ENCODE peak calls at places on chromosomes 11 and 22, in four cellular contexts. O is thoracic aorta, X is Caco-2, E is foreskin fibroblast. V is an unnamed sample.

GRCh38 chr11:129960216-129961214 is 42.1 kb downstream of the PRDM10 start:
- DNase-seq in E (peak), X (peak), O (no peak), V (peak)

GRCh38 chr11:56271092-56271491 is 2.9 kb upstream of the OR5T1 start:
- DNase-seq in O (no peak), X (no peak), E (no peak), V (no peak)

GRCh38 chr11:9293646-9294045 is 20.7 kb downstream of the TMEM41B start:
- DNase-seq in O (no peak), X (no peak), E (no peak), V (no peak)

GRCh38 chr11:77384584-77384983 is 83.1 kb upstream of the GDPD4 start:
- DNase-seq in O (no peak), E (no peak), X (no peak), V (no peak)

GRCh38 chr11:417652-418342 is 3.0 kb upstream of the SIGIRR start:
- DNase-seq in E (no peak), X (no peak), O (no peak), V (no peak)

GRCh38 chr11:1983601-1983961 is 14.1 kb downstream of the H19 start:
- DNase-seq in E (no peak), O (no peak), X (no peak), V (no peak)

GRCh38 chr11:19978668-19979518 is 181.4 kb downstream of the DBX1 start:
- DNase-seq in O (no peak), X (peak), E (peak), V (no peak)

GRCh38 chr11:60498853-60499252 is 6.3 kb downstream of the MS4A12 start:
- DNase-seq in O (no peak), X (no peak), E (no peak), V (no peak)

GRCh38 chr11:20036625-20037335 is 123.5 kb downstream of the DBX1 start:
- DNase-seq in O (no peak), E (no peak), X (no peak), V (no peak)

GRCh38 chr11:114219559-114220349 is 76.4 kb upstream of the NNMT start:
- DNase-seq in E (peak), X (no peak), O (no peak), V (no peak)

GRCh38 chr11:3189886-3190583 is 24.9 kb upstream of the OSBPL5 start:
- DNase-seq in E (no peak), X (no peak), O (no peak), V (no peak)

GRCh38 chr11:64802370-64803162 is 448 bp downstream of the MAP4K2 start:
- DNase-seq in E (peak), X (no peak), O (no peak), V (no peak)

GRCh38 chr22:39434243-39434653 is 22.6 kb upstream of the MGAT3 start:
- DNase-seq in X (no peak), O (no peak), E (no peak), V (no peak)

GRCh38 chr11:118872403-118872821 is 11.3 kb upstream of the CXCR5 start:
- DNase-seq in E (no peak), X (no peak), O (no peak), V (no peak)

GRCh38 chr11:17498475-17498874 is 21.8 kb upstream of the ABCC8 start:
- DNase-seq in X (no peak), O (no peak), E (peak), V (no peak)

GRCh38 chr11:45092901-45093760 is 53.3 kb upstream of the PRDM11 start:
- DNase-seq in O (no peak), E (no peak), X (no peak), V (no peak)

GRCh38 chr11:115996808-115997188 is 492.6 kb upstream of the CADM1 start:
- DNase-seq in O (no peak), E (no peak), X (no peak), V (no peak)

GRCh38 chr11:120835601-120836228 is 188.2 kb upstream of the TBCEL start:
- DNase-seq in E (no peak), X (peak), O (no peak), V (no peak)

GRCh38 chr11:101866619-101867491 is 48.0 kb upstream of the CEP126 start:
- DNase-seq in O (no peak), E (peak), X (peak), V (no peak)

GRCh38 chr11:3159296-3160190 is 5.6 kb downstream of the OSBPL5 start:
- DNase-seq in O (no peak), E (peak), X (no peak), V (no peak)

GRCh38 chr11:10588904-10589303 is 20.4 kb upstream of the LYVE1 start:
- DNase-seq in X (no peak), E (peak), O (no peak), V (no peak)

GRCh38 chr11:84398017-84398626 is 1112.0 kb upstream of the CCDC90B start:
- DNase-seq in E (no peak), X (peak), O (no peak), V (no peak)

GRCh38 chr11:1129666-1130160 is 28.0 kb upstream of the MUC5AC start:
- DNase-seq in O (no peak), X (no peak), E (no peak), V (no peak)

GRCh38 chr11:128095459-128096096 is 491.8 kb downstream of the ETS1 start:
- DNase-seq in O (no peak), X (no peak), E (peak), V (peak)

GRCh38 chr11:122998727-122999370 is 17.2 kb upstream of the BSX start:
- DNase-seq in X (no peak), E (peak), O (no peak), V (no peak)

GRCh38 chr11:96614846-96615245 is 225.0 kb downstream of the JRKL start:
- DNase-seq in E (no peak), O (no peak), X (no peak), V (no peak)

GRCh38 chr11:83649468-83649915 is 363.3 kb upstream of the CCDC90B start:
- DNase-seq in X (peak), O (no peak), E (no peak), V (no peak)

GRCh38 chr11:130485983-130486970 is 37.8 kb downstream of the ADAMTS15 start:
- DNase-seq in E (no peak), X (no peak), O (no peak), V (no peak)

GRCh38 chr11:67349036-67349435 is 4.3 kb downstream of the POLD4 start:
- DNase-seq in E (peak), O (no peak), X (no peak), V (no peak)

GRCh38 chr11:67347964-67348749 is 5.2 kb downstream of the POLD4 start:
- DNase-seq in X (peak), E (peak), O (no peak), V (peak)

GRCh38 chr11:67344264-67344663 is 9.1 kb downstream of the POLD4 start:
- DNase-seq in E (no peak), X (no peak), O (no peak), V (no peak)

GRCh38 chr11:67345247-67345948 is 7.9 kb downstream of the POLD4 start:
- DNase-seq in E (no peak), O (no peak), X (no peak), V (no peak)

DNA sequence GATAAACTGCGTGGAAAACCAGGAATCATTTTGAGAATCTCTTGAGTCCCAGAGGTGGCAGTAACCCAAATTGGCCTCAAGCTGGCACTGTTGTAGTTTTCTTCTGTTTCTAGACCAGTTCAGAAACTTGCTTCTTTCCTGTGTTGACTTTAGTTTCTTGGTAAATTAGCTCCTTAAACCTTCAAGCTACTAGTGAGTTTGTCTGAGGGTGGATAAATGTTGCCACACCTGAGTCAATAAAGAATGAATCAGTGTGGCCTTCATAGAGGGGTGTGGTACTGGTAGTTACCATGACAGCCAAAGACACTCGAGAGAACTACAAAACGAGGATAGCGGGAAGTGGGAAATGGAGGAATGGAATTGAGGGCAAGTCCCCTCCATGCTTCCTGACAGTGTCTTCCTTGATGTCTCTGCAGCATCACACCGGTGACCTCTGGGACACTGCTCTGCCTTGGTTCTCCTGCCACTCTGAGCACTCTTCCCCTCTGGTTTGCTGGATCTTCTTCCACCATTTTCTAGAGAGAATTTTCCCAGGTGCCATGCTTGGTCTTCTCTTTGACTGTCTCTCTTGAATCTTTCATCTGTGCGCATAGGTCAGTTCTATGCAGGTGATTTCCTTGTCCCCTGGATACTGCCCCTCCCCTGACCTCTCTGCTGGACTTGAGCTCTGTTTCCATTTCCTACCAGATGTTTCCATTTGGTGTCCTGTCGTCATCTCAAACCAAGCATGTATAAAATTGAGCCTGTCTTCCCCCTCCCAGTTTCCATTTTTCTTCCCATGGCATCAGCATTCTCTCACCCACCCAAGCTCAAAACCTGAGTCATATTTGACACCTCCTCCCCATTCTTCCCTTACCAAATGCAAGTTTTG is 7.2 kb downstream of the POLD4 start:
- DNase-seq in O (no peak), X (peak), E (peak), V (no peak)
- TF ChIP-seq CTCF in O (peak), X (peak), E (peak), V (peak)

GRCh38 chr22:48944756-48945620 is 882.7 kb downstream of the BRD1 start:
- DNase-seq in X (no peak), O (no peak), E (no peak), V (no peak)
- H3K4me3 ChIP-seq in X (no peak), O (no peak), E (no peak), V (no peak)

DNA sequence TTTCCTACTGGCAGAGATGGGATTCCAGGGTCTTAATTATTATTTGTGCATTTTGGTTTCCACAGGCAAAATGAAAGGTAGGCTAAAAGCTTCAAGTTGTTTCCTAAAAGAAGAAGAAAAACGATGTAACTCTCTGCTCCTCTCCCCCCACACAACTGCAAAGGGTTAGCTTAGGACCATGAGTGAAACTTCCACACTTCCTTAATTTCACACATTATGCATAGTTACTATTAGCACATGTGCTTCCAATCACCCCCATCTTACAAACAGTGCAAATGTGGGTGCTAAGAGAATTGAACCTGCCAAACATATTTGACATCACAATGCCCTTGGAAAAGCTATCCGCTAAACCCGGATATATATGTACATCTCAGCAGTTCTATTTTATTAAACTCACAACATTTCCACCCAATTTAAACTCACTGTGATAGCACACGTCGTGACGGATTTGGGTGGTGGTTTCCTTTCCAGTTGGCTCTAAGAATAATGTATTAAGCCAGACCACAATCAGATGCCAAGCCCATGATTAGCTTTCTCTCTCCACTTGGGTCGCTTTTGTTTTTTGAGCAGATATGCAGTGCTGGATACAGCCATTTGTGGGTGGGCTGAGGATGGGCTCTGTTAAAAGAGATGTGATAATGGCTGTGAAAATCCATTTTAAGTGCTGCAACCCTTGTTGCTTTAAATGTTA is 245.0 kb upstream of the POU2AF2 start:
- DNase-seq in E (peak), O (no peak), X (no peak), V (peak)
- TF ChIP-seq CTCF in E (no peak), O (no peak), X (no peak), V (no peak)

DNA sequence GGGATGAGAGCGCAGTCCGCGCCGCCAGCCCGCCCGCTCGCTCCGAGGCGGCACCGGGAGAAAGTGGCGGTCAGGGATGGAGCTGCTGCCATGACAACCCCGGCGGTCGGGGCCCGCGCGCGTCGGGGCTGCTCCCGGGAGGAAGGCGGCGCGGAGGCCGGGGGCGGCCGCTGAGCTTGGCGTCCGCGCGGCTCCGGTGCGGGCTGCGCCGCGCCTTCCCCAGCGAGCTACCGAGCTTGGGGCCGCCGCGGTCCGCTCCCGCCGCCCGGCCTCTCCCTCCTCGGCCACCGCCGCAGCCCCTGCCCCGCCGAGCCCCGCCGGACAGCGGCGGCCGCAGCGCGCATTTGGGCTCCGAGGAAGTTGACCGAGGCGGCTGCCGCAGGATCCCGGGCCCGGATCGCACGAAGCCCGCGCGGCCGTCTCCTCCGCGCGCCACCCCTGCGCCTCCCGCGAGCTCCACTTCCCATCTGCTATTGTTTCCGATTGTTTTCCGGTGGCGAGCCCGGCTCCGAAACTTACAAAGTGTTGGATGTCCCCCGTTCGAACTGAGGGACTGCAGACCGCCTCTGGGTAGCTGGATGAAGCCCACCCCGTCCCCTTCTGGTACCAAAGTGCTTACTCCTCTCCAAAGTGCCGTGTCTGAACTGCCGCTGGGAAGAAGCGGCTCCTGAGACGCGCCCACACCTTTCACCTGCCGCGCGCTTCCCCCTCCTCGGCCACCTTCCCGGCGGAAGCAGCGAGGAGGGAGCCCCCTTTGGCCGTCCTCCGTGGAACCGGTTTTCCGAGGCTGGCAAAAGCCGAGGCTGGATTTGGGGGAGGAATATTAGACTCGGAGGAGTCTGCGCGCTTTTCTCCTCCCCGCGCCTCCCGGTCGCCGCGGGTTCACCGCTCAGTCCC is 540.3 kb downstream of the NTM start:
- DNase-seq in E (peak), X (no peak), O (no peak), V (no peak)
- H3K4me3 ChIP-seq in E (peak), X (no peak), O (peak), V (peak)

GRCh38 chr22:19559324-19559811 is 35.2 kb upstream of the CLDN5 start:
- DNase-seq in O (no peak), E (no peak), X (peak), V (no peak)
- TF ChIP-seq CTCF in O (no peak), E (no peak), X (peak), V (no peak)

DNA sequence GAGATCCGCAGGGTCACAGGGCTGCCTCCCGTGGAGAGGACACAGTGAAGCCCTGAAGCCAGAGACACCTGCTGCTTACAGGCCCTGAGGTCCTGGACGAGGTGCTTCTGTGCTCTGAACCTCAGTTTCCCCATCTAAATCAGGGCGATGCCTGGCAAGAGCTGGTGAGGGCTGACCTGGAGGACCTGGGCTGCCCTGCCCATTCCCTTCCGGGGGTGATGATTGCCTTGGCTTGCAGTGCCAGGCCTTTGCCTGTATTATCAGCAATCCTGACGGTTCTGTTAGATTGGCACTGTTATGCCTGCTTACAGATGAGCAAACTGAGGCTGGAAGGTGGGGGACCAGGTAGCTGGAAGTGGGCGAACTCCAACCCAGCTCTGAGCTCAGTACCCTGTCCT is 7.8 kb upstream of the GTSE1 start:
- DNase-seq in O (no peak), X (no peak), E (no peak), V (no peak)
- H3K4me3 ChIP-seq in O (no peak), X (no peak), E (no peak), V (no peak)

GRCh38 chr22:32269316-32269715 is 14.2 kb upstream of the SLC5A4 start:
- DNase-seq in O (no peak), E (no peak), X (no peak), V (no peak)

GRCh38 chr22:32270641-32271369 is 15.7 kb upstream of the SLC5A4 start:
- DNase-seq in O (no peak), E (no peak), X (no peak), V (no peak)

GRCh38 chr22:32265882-32266767 is 11.0 kb upstream of the SLC5A4 start:
- DNase-seq in E (peak), X (peak), O (peak), V (peak)

GRCh38 chr22:32267011-32267410 is 11.9 kb upstream of the SLC5A4 start:
- DNase-seq in X (no peak), O (no peak), E (no peak), V (no peak)

GRCh38 chr22:32271389-32271788 is 16.2 kb upstream of the SLC5A4 start:
- DNase-seq in E (no peak), X (no peak), O (no peak), V (no peak)
- TF ChIP-seq CTCF in E (no peak), X (no peak), O (no peak), V (no peak)

GRCh38 chr11:68652683-68653156 is 31.6 kb upstream of the GAL start:
- DNase-seq in E (no peak), O (no peak), X (no peak), V (no peak)

GRCh38 chr11:68650801-68651200 is 33.5 kb upstream of the GAL start:
- DNase-seq in O (no peak), E (no peak), X (no peak), V (no peak)

GRCh38 chr11:68651985-68652682 is 32.2 kb upstream of the GAL start:
- DNase-seq in E (no peak), X (no peak), O (no peak), V (no peak)

GRCh38 chr11:68651208-68651984 is 32.9 kb upstream of the GAL start:
- DNase-seq in E (no peak), O (no peak), X (no peak), V (no peak)

GRCh38 chr11:68649851-68650555 is 34.3 kb upstream of the GAL start:
- DNase-seq in X (no peak), E (no peak), O (no peak), V (no peak)
- H3K4me3 ChIP-seq in X (no peak), E (no peak), O (no peak), V (no peak)

GRCh38 chr11:76209671-76209955 is 3.3 kb upstream of the WNT11 start:
- DNase-seq in X (no peak), O (no peak), E (peak), V (no peak)

GRCh38 chr11:76208829-76209670 is 2.7 kb upstream of the WNT11 start:
- DNase-seq in E (peak), O (no peak), X (peak), V (no peak)

GRCh38 chr11:76208438-76208828 is 2.1 kb upstream of the WNT11 start:
- DNase-seq in O (no peak), X (no peak), E (no peak), V (no peak)

GRCh38 chr11:76210920-76211851 is 4.9 kb upstream of the WNT11 start:
- DNase-seq in X (no peak), O (no peak), E (no peak), V (no peak)

DNA sequence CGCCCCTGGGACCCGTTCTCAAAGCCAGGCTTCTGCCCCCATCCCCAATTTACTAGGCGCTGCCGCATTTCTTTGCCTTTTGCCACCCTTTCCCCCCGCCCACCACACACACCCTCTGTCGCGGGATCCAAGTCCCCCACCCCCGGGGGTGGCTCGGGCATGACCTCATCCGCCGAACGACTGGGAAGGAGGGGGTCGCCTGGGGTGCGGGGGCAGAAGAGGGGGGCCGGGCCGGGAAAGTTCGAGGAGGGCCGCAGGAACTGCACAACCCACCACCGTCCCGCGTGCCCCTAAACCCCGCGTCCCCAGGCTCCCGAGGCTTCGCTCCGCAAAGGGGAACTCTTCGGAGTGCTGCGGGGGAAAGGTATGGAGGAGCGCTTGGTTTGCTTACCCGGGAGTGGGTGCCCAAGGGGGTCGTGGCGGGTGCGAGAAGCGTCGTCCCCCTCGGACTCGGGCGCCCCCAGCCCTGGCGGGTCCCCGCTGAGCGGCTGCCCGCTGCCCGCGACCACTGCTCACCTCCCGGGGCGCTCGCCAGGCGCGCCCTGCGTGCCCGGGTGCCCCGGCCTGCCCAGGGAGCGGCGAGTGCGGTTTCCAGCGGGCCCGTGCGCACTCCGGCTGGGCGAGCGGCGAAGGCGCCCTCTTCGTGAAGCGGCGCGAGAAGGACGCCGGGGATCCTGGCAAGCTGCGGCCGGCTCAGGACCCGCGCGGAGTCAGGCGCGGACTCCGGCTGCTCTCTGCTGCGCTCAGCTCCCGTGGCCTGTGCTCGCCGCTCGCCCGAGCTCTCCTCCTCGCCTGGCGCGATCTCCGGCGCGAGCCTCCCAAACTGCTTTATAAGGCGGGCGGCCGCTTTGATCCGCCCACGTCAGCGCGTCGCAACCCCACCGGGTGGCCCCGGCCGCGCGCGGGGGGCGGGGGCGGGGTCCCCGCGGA is 3.9 kb upstream of the WNT11 start:
- DNase-seq in X (peak), E (peak), O (no peak), V (no peak)
- TF ChIP-seq CTCF in X (no peak), E (no peak), O (no peak), V (no peak)